ENCODE peak calls at places on chromosome 18, in ten cellular contexts. J is DMS79 treated with DMSO at 0.1 percent for 48 hours; K is A549; E is HT1080; Q is EL; V is NCI-H1092; G is GM04504; A is stimulated activated effector memory CD8-positive, alpha-beta T cell treated with anti-CD3 and anti-CD28 coated beads, Interleukin-12 subunit alpha, Interleukin-12 subunit beta, amount 100 ng/mL, for 72 hours; L is left lung; F is activated T-helper 1 cell treated with anti-CD3 and anti-CD28 coated beads, Interleukin-2, amount 50 U/mL, for 16 hours. Y is an unnamed sample.

GRCh38 chr18:63540131-63540530 is 2.0 kb upstream of the SERPINB12 start:
- DNase-seq in J (peak; percentile 54), K (no peak), E (peak; percentile 7), Q (peak; percentile 63), V (no peak), G (no peak), A (no peak), L (no peak), F (no peak), Y (no peak)

GRCh38 chr18:11095674-11096293 is 53.6 kb downstream of the PIEZO2 start:
- DNase-seq in J (no peak), K (no peak), E (no peak), Q (no peak), V (no peak), G (no peak), A (no peak), L (no peak), F (no peak), Y (no peak)

GRCh38 chr18:23388357-23388756 is 64.7 kb upstream of the RIOK3 start:
- DNase-seq in J (no peak), K (no peak), E (no peak), Q (no peak), V (no peak), G (no peak), A (no peak), L (no peak), F (no peak), Y (no peak)

GRCh38 chr18:63317982-63318881 is 1.3 kb downstream of the BCL2 start:
- DNase-seq in J (peak; percentile 85), K (no peak), E (no peak), Q (peak; percentile 18), V (peak; percentile 84), G (no peak), A (peak; percentile 90), L (peak; percentile 87), F (peak; percentile 61), Y (peak; percentile 45)

GRCh38 chr18:43735570-43735969 is 458.3 kb upstream of the SYT4 start:
- DNase-seq in J (no peak), K (no peak), E (no peak), Q (no peak), V (no peak), G (no peak), A (no peak), L (no peak), F (no peak), Y (no peak)

GRCh38 chr18:7414459-7414858 is 152.7 kb upstream of the PTPRM start:
- DNase-seq in J (no peak), K (no peak), E (peak; percentile 42), Q (peak; percentile 3), V (no peak), G (no peak), A (no peak), L (no peak), F (no peak), Y (no peak)

GRCh38 chr18:75137346-75137877 is 71.5 kb downstream of the PTGR3 start:
- DNase-seq in J (no peak), K (no peak), E (no peak), Q (no peak), V (no peak), G (no peak), A (no peak), L (peak; percentile 48), F (no peak), Y (no peak)

GRCh38 chr18:29154758-29155725 is 978.1 kb upstream of the CDH2 start:
- DNase-seq in J (no peak), K (no peak), E (peak; percentile 92), Q (peak; percentile 92), V (no peak), G (peak; percentile 79), A (no peak), L (no peak), F (no peak), Y (no peak)

GRCh38 chr18:40357536-40357935 is 1597.5 kb upstream of the PIK3C3 start:
- DNase-seq in J (no peak), K (no peak), E (no peak), Q (no peak), V (no peak), G (no peak), A (no peak), L (no peak), F (no peak), Y (no peak)

GRCh38 chr18:2330764-2331163 is 240.5 kb downstream of the METTL4 start:
- DNase-seq in J (no peak), K (no peak), E (no peak), Q (no peak), V (no peak), G (no peak), A (no peak), L (no peak), F (no peak), Y (no peak)

GRCh38 chr18:379665-380356 is 112.0 kb upstream of the THOC1 start:
- DNase-seq in J (no peak), K (no peak), E (no peak), Q (no peak), V (no peak), G (no peak), A (no peak), L (no peak), F (no peak), Y (no peak)

GRCh38 chr18:65287642-65288041 is 463.2 kb upstream of the CDH7 start:
- DNase-seq in J (peak; percentile 72), K (no peak), E (no peak), Q (no peak), V (peak; percentile 8), G (no peak), A (no peak), L (no peak), F (no peak), Y (no peak)

GRCh38 chr18:50870138-50870845 is 8.6 kb upstream of the ME2 start:
- DNase-seq in J (peak; percentile 65), K (no peak), E (peak; percentile 96), Q (peak; percentile 82), V (no peak), G (no peak), A (no peak), L (no peak), F (no peak), Y (no peak)

GRCh38 chr18:74310411-74310810 is 5.2 kb upstream of the C18orf63 start:
- DNase-seq in J (no peak), K (no peak), E (peak; percentile 75), Q (peak; percentile 69), V (no peak), G (no peak), A (no peak), L (no peak), F (no peak), Y (peak; percentile 14)

GRCh38 chr18:13548944-13549878 is 177.1 kb downstream of the FAM210A start:
- DNase-seq in J (peak; percentile 57), K (no peak), E (no peak), Q (no peak), V (no peak), G (no peak), A (no peak), L (no peak), F (no peak), Y (no peak)

GRCh38 chr18:13236411-13236810 is 17.9 kb downstream of the LDLRAD4 start:
- DNase-seq in J (no peak), K (no peak), E (no peak), Q (no peak), V (no peak), G (no peak), A (no peak), L (no peak), F (no peak), Y (no peak)

GRCh38 chr18:60247103-60247502 is 125.5 kb downstream of the MC4R start:
- DNase-seq in J (no peak), K (no peak), E (no peak), Q (no peak), V (no peak), G (no peak), A (no peak), L (no peak), F (no peak), Y (no peak)

GRCh38 chr18:5434425-5434824 is 109.4 kb downstream of the EPB41L3 start:
- DNase-seq in J (no peak), K (no peak), E (no peak), Q (no peak), V (no peak), G (no peak), A (no peak), L (no peak), F (no peak), Y (no peak)

GRCh38 chr18:21826196-21826595 is 85.6 kb downstream of the MIB1 start:
- DNase-seq in J (no peak), K (no peak), E (peak; percentile 37), Q (peak; percentile 45), V (no peak), G (peak; percentile 18), A (no peak), L (no peak), F (no peak), Y (no peak)

GRCh38 chr18:64091526-64091925 is 57.4 kb downstream of the LINC00305 start:
- DNase-seq in J (no peak), K (no peak), E (no peak), Q (no peak), V (no peak), G (no peak), A (no peak), L (no peak), F (no peak), Y (no peak)

GRCh38 chr18:72768681-72769229 is 99.0 kb downstream of the NETO1 start:
- DNase-seq in J (no peak), K (no peak), E (no peak), Q (no peak), V (no peak), G (no peak), A (no peak), L (no peak), F (no peak), Y (no peak)

GRCh38 chr18:74524097-74524496 is 10.2 kb upstream of the CNDP1 start:
- DNase-seq in J (peak; percentile 59), K (no peak), E (no peak), Q (no peak), V (peak; percentile 11), G (no peak), A (no peak), L (no peak), F (no peak), Y (no peak)

GRCh38 chr18:72675394-72675793 is 131.3 kb upstream of the CBLN2 start:
- DNase-seq in J (no peak), K (no peak), E (peak; percentile 11), Q (peak; percentile 0), V (no peak), G (no peak), A (no peak), L (no peak), F (no peak), Y (peak; percentile 0)

GRCh38 chr18:74420491-74420890 is 36.6 kb downstream of the DIPK1C start:
- DNase-seq in J (no peak), K (no peak), E (no peak), Q (no peak), V (no peak), G (no peak), A (no peak), L (no peak), F (no peak), Y (no peak)

GRCh38 chr18:52130621-52131020 is 209.4 kb upstream of the DCC start:
- DNase-seq in J (no peak), K (no peak), E (peak; percentile 37), Q (no peak), V (no peak), G (no peak), A (no peak), L (no peak), F (no peak), Y (no peak)

GRCh38 chr18:31199190-31199769 is 36.6 kb upstream of the DSC1 start:
- DNase-seq in J (no peak), K (peak; percentile 5), E (peak; percentile 34), Q (no peak), V (no peak), G (no peak), A (no peak), L (no peak), F (no peak), Y (no peak)

Y was measured in Caco-2.